ENCODE peak calls at places on chromosomes 7 and 10, in seven cellular contexts. One of them, this sample, is unnamed. For H3K27me3 and H3K4me1, the result is how much of the 10 kb centered on the place peaks cover.

GRCh38 chr10:17199351-17199804 is 2.1 kb downstream of the TRDMT1 start:
- DNase-seq in uterus: no peak
- DNase-seq in IMR-90: peak
- DNase-seq in spleen: no peak
- DNase-seq in right lobe of liver: no peak
- DNase-seq in prostate gland: no peak
- DNase-seq in endothelial cell of umbilical vein: peak
- DNase-seq in this sample: no peak

GRCh38 chr7:69935107-69935506 is 336.8 kb downstream of the AUTS2 start:
- DNase-seq in IMR-90: no peak
- DNase-seq in prostate gland: no peak
- DNase-seq in right lobe of liver: no peak
- DNase-seq in endothelial cell of umbilical vein: no peak
- DNase-seq in uterus: no peak
- DNase-seq in spleen: no peak
- DNase-seq in this sample: no peak

GRCh38 chr7:101163281-101164070 is 1.9 kb downstream of the VGF start:
- DNase-seq in uterus: no peak
- DNase-seq in spleen: peak
- DNase-seq in prostate gland: no peak
- DNase-seq in IMR-90: no peak
- DNase-seq in endothelial cell of umbilical vein: no peak
- DNase-seq in right lobe of liver: no peak
- DNase-seq in this sample: no peak

GRCh38 chr7:69871213-69871885 is 273.1 kb downstream of the AUTS2 start:
- DNase-seq in uterus: no peak
- DNase-seq in prostate gland: no peak
- DNase-seq in spleen: no peak
- DNase-seq in IMR-90: peak
- DNase-seq in right lobe of liver: no peak
- DNase-seq in endothelial cell of umbilical vein: no peak
- DNase-seq in this sample: no peak

GRCh38 chr10:103254538-103255325 is 9.0 kb downstream of the RPEL1 start:
- DNase-seq in uterus: no peak
- DNase-seq in spleen: no peak
- DNase-seq in prostate gland: no peak
- DNase-seq in endothelial cell of umbilical vein: no peak
- DNase-seq in right lobe of liver: no peak
- DNase-seq in IMR-90: peak
- DNase-seq in this sample: no peak

GRCh38 chr7:14457567-14458453 is 444.7 kb downstream of the DGKB start:
- DNase-seq in endothelial cell of umbilical vein: peak
- DNase-seq in spleen: peak
- DNase-seq in right lobe of liver: peak
- DNase-seq in prostate gland: peak
- DNase-seq in IMR-90: peak
- DNase-seq in uterus: peak
- DNase-seq in this sample: peak

GRCh38 chr10:83685458-83685857 is 453.9 kb upstream of the GHITM start:
- DNase-seq in IMR-90: no peak
- DNase-seq in prostate gland: no peak
- DNase-seq in uterus: no peak
- DNase-seq in endothelial cell of umbilical vein: no peak
- DNase-seq in spleen: no peak
- DNase-seq in right lobe of liver: no peak
- DNase-seq in this sample: no peak

GRCh38 chr7:102253973-102254370 is 32.7 kb upstream of the SH2B2 start:
- DNase-seq in right lobe of liver: no peak
- DNase-seq in spleen: no peak
- DNase-seq in endothelial cell of umbilical vein: no peak
- DNase-seq in IMR-90: no peak
- DNase-seq in uterus: no peak
- DNase-seq in prostate gland: no peak
- DNase-seq in this sample: no peak

GRCh38 chr10:48207853-48208252 is 66.6 kb downstream of the FRMPD2 start:
- DNase-seq in prostate gland: no peak
- DNase-seq in spleen: no peak
- DNase-seq in right lobe of liver: no peak
- DNase-seq in IMR-90: no peak
- DNase-seq in endothelial cell of umbilical vein: no peak
- DNase-seq in uterus: no peak
- DNase-seq in this sample: no peak

GRCh38 chr7:21393937-21394336 is 33.9 kb upstream of the SP4 start:
- DNase-seq in prostate gland: no peak
- DNase-seq in endothelial cell of umbilical vein: no peak
- DNase-seq in IMR-90: no peak
- DNase-seq in spleen: no peak
- DNase-seq in right lobe of liver: no peak
- DNase-seq in uterus: no peak
- DNase-seq in this sample: no peak

GRCh38 chr10:116783011-116783655 is 40.8 kb upstream of the HSPA12A start:
- DNase-seq in right lobe of liver: peak
- DNase-seq in IMR-90: peak
- DNase-seq in prostate gland: no peak
- DNase-seq in spleen: peak
- DNase-seq in uterus: no peak
- DNase-seq in endothelial cell of umbilical vein: no peak
- DNase-seq in this sample: no peak

GRCh38 chr10:88027570-88027969 is 164.1 kb downstream of the PTEN start:
- DNase-seq in spleen: no peak
- DNase-seq in prostate gland: no peak
- DNase-seq in IMR-90: no peak
- DNase-seq in uterus: no peak
- DNase-seq in endothelial cell of umbilical vein: no peak
- DNase-seq in right lobe of liver: no peak
- DNase-seq in this sample: peak

GRCh38 chr7:18896343-18896975 is 221.0 kb downstream of the TWIST1 start:
- DNase-seq in prostate gland: no peak
- DNase-seq in IMR-90: peak
- DNase-seq in right lobe of liver: no peak
- DNase-seq in uterus: no peak
- DNase-seq in spleen: no peak
- DNase-seq in endothelial cell of umbilical vein: peak
- DNase-seq in this sample: no peak

GRCh38 chr10:128178319-128178937 is 52.2 kb upstream of the MKI67 start:
- DNase-seq in right lobe of liver: peak
- DNase-seq in endothelial cell of umbilical vein: peak
- DNase-seq in uterus: no peak
- DNase-seq in spleen: no peak
- DNase-seq in IMR-90: peak
- DNase-seq in prostate gland: no peak
- DNase-seq in this sample: no peak

GRCh38 chr10:44995914-44996633 is 4.6 kb upstream of the ZNF22 start:
- DNase-seq in prostate gland: no peak
- DNase-seq in uterus: peak
- DNase-seq in right lobe of liver: peak
- DNase-seq in IMR-90: peak
- DNase-seq in spleen: no peak
- DNase-seq in endothelial cell of umbilical vein: peak
- DNase-seq in this sample: no peak

GRCh38 chr10:18875480-18875879 is 173.1 kb upstream of the MALRD1 start:
- DNase-seq in prostate gland: no peak
- DNase-seq in uterus: no peak
- DNase-seq in IMR-90: peak
- DNase-seq in right lobe of liver: no peak
- DNase-seq in spleen: no peak
- DNase-seq in endothelial cell of umbilical vein: no peak
- DNase-seq in this sample: no peak

GRCh38 chr10:98039690-98040381 is 9.4 kb upstream of the CRTAC1 start:
- DNase-seq in prostate gland: no peak
- DNase-seq in right lobe of liver: no peak
- DNase-seq in IMR-90: no peak
- DNase-seq in uterus: no peak
- DNase-seq in spleen: no peak
- DNase-seq in endothelial cell of umbilical vein: no peak
- DNase-seq in this sample: no peak

GRCh38 chr10:98047009-98047741 is 16.8 kb upstream of the CRTAC1 start:
- DNase-seq in spleen: no peak
- DNase-seq in endothelial cell of umbilical vein: no peak
- DNase-seq in uterus: no peak
- DNase-seq in prostate gland: no peak
- DNase-seq in right lobe of liver: no peak
- DNase-seq in IMR-90: no peak
- DNase-seq in this sample: no peak

GRCh38 chr10:98045785-98046389 is 15.5 kb upstream of the CRTAC1 start:
- DNase-seq in spleen: peak
- DNase-seq in right lobe of liver: peak
- DNase-seq in uterus: peak
- DNase-seq in prostate gland: peak
- DNase-seq in IMR-90: peak
- DNase-seq in endothelial cell of umbilical vein: peak
- DNase-seq in this sample: peak

GRCh38 chr10:98038333-98038732 is 7.9 kb upstream of the CRTAC1 start:
- DNase-seq in endothelial cell of umbilical vein: no peak
- DNase-seq in prostate gland: no peak
- DNase-seq in right lobe of liver: no peak
- DNase-seq in IMR-90: no peak
- DNase-seq in spleen: no peak
- DNase-seq in uterus: no peak
- DNase-seq in this sample: no peak

DNA sequence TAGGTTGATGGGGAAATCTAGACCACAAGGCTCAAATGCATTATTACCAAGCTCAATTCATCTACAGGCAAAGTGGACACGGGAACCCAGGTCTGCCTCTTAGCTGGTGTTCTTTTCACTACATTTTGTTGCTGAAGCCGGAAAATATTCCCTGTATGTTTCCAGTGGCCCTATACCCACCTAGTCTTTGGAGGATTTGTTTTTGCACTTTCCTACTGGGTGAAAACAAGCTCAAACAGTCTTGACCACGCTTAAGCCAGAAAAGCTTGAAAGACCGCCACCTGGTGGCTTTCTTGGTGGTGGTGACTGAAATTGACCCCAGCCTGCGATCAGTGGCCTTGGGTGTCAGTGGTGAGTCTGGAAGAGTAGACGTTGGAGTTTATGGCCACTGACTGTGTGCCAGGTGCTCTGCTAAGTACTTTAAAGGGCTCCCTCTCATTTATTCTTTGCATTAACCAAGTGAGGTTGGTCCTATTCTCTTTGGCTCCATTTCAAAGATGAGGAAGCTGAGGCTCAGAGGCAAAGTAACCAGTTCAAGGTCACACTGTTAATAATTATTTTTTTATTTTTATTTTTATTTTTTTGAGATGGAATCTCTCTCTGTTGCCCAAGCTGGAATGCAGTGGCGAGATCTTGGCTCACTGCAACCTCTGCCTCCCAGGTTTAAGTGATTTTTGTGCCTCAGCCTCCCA is 11.1 kb upstream of the CRTAC1 start:
- DNase-seq in right lobe of liver: peak
- DNase-seq in uterus: no peak
- DNase-seq in prostate gland: peak
- DNase-seq in IMR-90: peak
- DNase-seq in endothelial cell of umbilical vein: peak
- DNase-seq in spleen: no peak
- DNase-seq in this sample: peak
- H3K27me3 ChIP-seq in right lobe of liver: under half
- H3K27me3 ChIP-seq in uterus: under half
- H3K27me3 ChIP-seq in prostate gland: under half
- H3K27me3 ChIP-seq in IMR-90: under half
- H3K27me3 ChIP-seq in endothelial cell of umbilical vein: under half
- H3K27me3 ChIP-seq in spleen: under half
- H3K27me3 ChIP-seq in this sample: under half

GRCh38 chr7:591856-592628 is 72.4 kb upstream of the PDGFA start:
- DNase-seq in right lobe of liver: no peak
- DNase-seq in IMR-90: no peak
- DNase-seq in spleen: no peak
- DNase-seq in prostate gland: no peak
- DNase-seq in uterus: no peak
- DNase-seq in endothelial cell of umbilical vein: no peak
- DNase-seq in this sample: no peak
- H3K4me1 ChIP-seq in right lobe of liver: under half
- H3K4me1 ChIP-seq in IMR-90: under half
- H3K4me1 ChIP-seq in spleen: under half
- H3K4me1 ChIP-seq in prostate gland: under half
- H3K4me1 ChIP-seq in uterus: under half
- H3K4me1 ChIP-seq in endothelial cell of umbilical vein: under half
- H3K4me1 ChIP-seq in this sample: under half

GRCh38 chr7:99374121-99375064 is at the start of gene ARPC1B:
- DNase-seq in spleen: peak
- DNase-seq in prostate gland: peak
- DNase-seq in endothelial cell of umbilical vein: peak
- DNase-seq in right lobe of liver: peak
- DNase-seq in uterus: peak
- DNase-seq in IMR-90: peak
- DNase-seq in this sample: peak

GRCh38 chr7:99371376-99371920 is 3.1 kb upstream of the ARPC1B start:
- DNase-seq in spleen: peak
- DNase-seq in endothelial cell of umbilical vein: no peak
- DNase-seq in uterus: no peak
- DNase-seq in right lobe of liver: no peak
- DNase-seq in IMR-90: no peak
- DNase-seq in prostate gland: no peak
- DNase-seq in this sample: no peak

GRCh38 chr7:99372275-99373085 is 2.0 kb upstream of the ARPC1B start:
- DNase-seq in endothelial cell of umbilical vein: no peak
- DNase-seq in spleen: peak
- DNase-seq in uterus: no peak
- DNase-seq in prostate gland: no peak
- DNase-seq in IMR-90: peak
- DNase-seq in right lobe of liver: no peak
- DNase-seq in this sample: no peak

GRCh38 chr7:99373086-99374066 is 1.2 kb upstream of the ARPC1B start:
- DNase-seq in spleen: peak
- DNase-seq in right lobe of liver: no peak
- DNase-seq in prostate gland: no peak
- DNase-seq in uterus: no peak
- DNase-seq in endothelial cell of umbilical vein: no peak
- DNase-seq in IMR-90: no peak
- DNase-seq in this sample: no peak

DNA sequence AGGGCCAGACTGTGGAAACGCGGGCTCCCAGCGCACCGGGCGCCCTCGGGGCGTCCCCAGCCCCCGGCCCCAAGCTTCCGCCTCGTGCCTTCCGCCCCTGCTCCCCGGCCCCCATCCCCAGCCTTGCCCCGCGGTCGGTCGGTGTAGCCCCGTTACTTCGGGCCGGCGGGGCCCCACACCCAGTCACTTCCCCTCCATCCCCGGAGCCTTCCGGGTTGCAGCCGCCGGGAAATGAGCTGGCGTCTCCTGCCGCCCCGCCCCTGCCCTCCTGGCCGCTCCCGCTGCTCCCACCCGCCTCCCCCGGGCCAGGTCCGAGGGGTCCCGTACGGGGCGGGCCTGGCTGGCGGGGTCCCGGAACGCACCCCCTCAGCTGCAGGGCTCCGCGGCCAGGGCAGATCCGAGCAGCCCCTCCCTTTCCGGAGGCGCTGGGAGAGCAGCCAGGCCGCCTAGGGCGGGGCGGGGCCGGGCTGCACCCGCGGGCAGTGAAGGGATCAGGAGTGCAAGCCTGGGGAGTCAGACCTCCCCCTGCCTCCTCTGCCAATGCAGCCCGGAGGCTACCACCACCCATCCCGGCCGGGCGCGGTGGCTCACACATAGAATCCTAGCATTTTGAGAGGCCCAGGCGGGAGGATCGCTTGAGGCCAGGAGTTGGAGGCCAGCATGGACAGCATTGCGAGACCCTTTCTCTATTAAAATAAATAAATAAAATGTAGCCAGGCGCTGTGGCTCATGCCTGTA is 709 bp downstream of the ARPC1B start:
- DNase-seq in spleen: peak
- DNase-seq in endothelial cell of umbilical vein: peak
- DNase-seq in prostate gland: peak
- DNase-seq in right lobe of liver: peak
- DNase-seq in IMR-90: peak
- DNase-seq in uterus: peak
- DNase-seq in this sample: peak
- TF ChIP-seq POLR2A in spleen: no peak
- TF ChIP-seq POLR2A in endothelial cell of umbilical vein: peak
- TF ChIP-seq POLR2A in prostate gland: peak
- TF ChIP-seq POLR2A in right lobe of liver: peak
- TF ChIP-seq POLR2A in IMR-90: no peak
- TF ChIP-seq POLR2A in uterus: no peak
- TF ChIP-seq POLR2A in this sample: peak

GRCh38 chr10:5589963-5590511 is 65.3 kb downstream of the CALML3 start:
- DNase-seq in uterus: no peak
- DNase-seq in prostate gland: no peak
- DNase-seq in endothelial cell of umbilical vein: peak
- DNase-seq in spleen: peak
- DNase-seq in right lobe of liver: no peak
- DNase-seq in IMR-90: peak
- DNase-seq in this sample: no peak
- H3K27me3 ChIP-seq in uterus: under half
- H3K27me3 ChIP-seq in prostate gland: under half
- H3K27me3 ChIP-seq in endothelial cell of umbilical vein: under half
- H3K27me3 ChIP-seq in spleen: under half
- H3K27me3 ChIP-seq in right lobe of liver: under half
- H3K27me3 ChIP-seq in IMR-90: under half
- H3K27me3 ChIP-seq in this sample: under half

This sample was measured in Peyer's patch.